ENCODE peak calls at places on chromosomes 4 and X, in four cellular contexts. G is effector memory CD4-positive, alpha-beta T cell; Z is psoas muscle; D is pancreas. Y is an unnamed sample.

GRCh38 chrX:148672526-148672925 is 172.1 kb downstream of the AFF2 start:
- DNase-seq in G (no peak), Z (no peak), D (no peak), Y (no peak)

GRCh38 chrX:153769158-153769864 is 5.3 kb downstream of the PLXNB3 start:
- DNase-seq in G (no peak), Z (no peak), D (no peak), Y (no peak)

GRCh38 chrX:111568356-111568755 is 56.9 kb downstream of the SERTM2 start:
- DNase-seq in G (no peak), Z (no peak), D (no peak), Y (no peak)

GRCh38 chr4:156865391-156865790 is 106.2 kb downstream of the PDGFC start:
- DNase-seq in G (no peak), Z (no peak), D (no peak), Y (no peak)

GRCh38 chr4:147582386-147583077 is 34.7 kb upstream of the TMEM184C start:
- DNase-seq in G (no peak), Z (no peak), D (no peak), Y (no peak)

GRCh38 chr4:165542476-165542875 is 163.7 kb downstream of the CPE start:
- DNase-seq in G (no peak), Z (no peak), D (no peak), Y (no peak)

GRCh38 chr4:152943673-152944072 is 7.5 kb downstream of the FHDC1 start:
- DNase-seq in G (no peak), Z (no peak), D (no peak), Y (no peak)

GRCh38 chr4:149164282-149164681 is 651.4 kb downstream of the IQCM start:
- DNase-seq in G (no peak), Z (no peak), D (no peak), Y (no peak)

GRCh38 chr4:36351082-36351666 is 69.8 kb downstream of the DTHD1 start:
- DNase-seq in G (peak; percentile 59), Z (peak; percentile 39), D (peak; percentile 53), Y (peak; percentile 29)

GRCh38 chr4:5919571-5919970 is 26.7 kb upstream of the CRMP1 start:
- DNase-seq in G (no peak), Z (no peak), D (no peak), Y (no peak)

GRCh38 chr4:152427971-152428370 is 107.9 kb downstream of the FBXW7 start:
- DNase-seq in G (no peak), Z (no peak), D (no peak), Y (no peak)

GRCh38 chr4:89171176-89171575 is 59.8 kb downstream of the TIGD2 start:
- DNase-seq in G (no peak), Z (no peak), D (no peak), Y (no peak)

GRCh38 chr4:189436207-189436606 is 504.5 kb upstream of the FRG1 start:
- DNase-seq in G (no peak), Z (no peak), D (no peak), Y (no peak)

GRCh38 chrX:79138658-79139241 is 5.7 kb upstream of the GPR174 start:
- DNase-seq in G (no peak), Z (no peak), D (no peak), Y (no peak)

GRCh38 chr4:21802406-21802805 is 146.2 kb downstream of the KCNIP4 start:
- DNase-seq in G (no peak), Z (no peak), D (no peak), Y (no peak)

GRCh38 chr4:1767770-1768366 is 25.2 kb upstream of the FGFR3 start:
- DNase-seq in G (no peak), Z (no peak), D (peak; percentile 75), Y (no peak)

GRCh38 chr4:26509681-26510333 is 19.5 kb upstream of the CCKAR start:
- DNase-seq in G (no peak), Z (no peak), D (no peak), Y (no peak)

GRCh38 chr4:113760094-113760851 is 1.3 kb downstream of the CAMK2D start:
- DNase-seq in G (peak; percentile 11), Z (peak; percentile 31), D (peak; percentile 37), Y (peak; percentile 33)

GRCh38 chrX:113959912-113960626 is 623.8 kb upstream of the HTR2C start:
- DNase-seq in G (no peak), Z (no peak), D (no peak), Y (no peak)

GRCh38 chrX:135382260-135382659 is 39.5 kb upstream of the SMIM10L2A start:
- DNase-seq in G (no peak), Z (no peak), D (no peak), Y (no peak)

GRCh38 chr4:27007507-27007906 is 146.9 kb downstream of the STIM2 start:
- DNase-seq in G (no peak), Z (no peak), D (no peak), Y (no peak)

GRCh38 chr4:132101526-132101925 is 1047.6 kb upstream of the PCDH10 start:
- DNase-seq in G (no peak), Z (no peak), D (no peak), Y (no peak)

GRCh38 chr4:78671812-78672440 is 104.2 kb upstream of the BMP2K start:
- DNase-seq in G (no peak), Z (no peak), D (no peak), Y (no peak)

GRCh38 chr4:46393606-46394005 is 3.7 kb upstream of the GABRA2 start:
- DNase-seq in G (no peak), Z (no peak), D (no peak), Y (no peak)

GRCh38 chr4:164894725-164895124 is 17.7 kb downstream of the APELA start:
- DNase-seq in G (no peak), Z (no peak), D (no peak), Y (no peak)

GRCh38 chr4:118077767-118078105 is 43.5 kb downstream of the NDST3 start:
- DNase-seq in G (no peak), Z (no peak), D (no peak), Y (no peak)

GRCh38 chrX:3697701-3698279 is 15.7 kb downstream of the PRKX start:
- DNase-seq in G (no peak), Z (peak; percentile 30), D (peak; percentile 36), Y (peak; percentile 24)

GRCh38 chr4:101348367-101348827 is 1.1 kb upstream of the PPP3CA start:
- DNase-seq in G (no peak), Z (no peak), D (no peak), Y (peak; percentile 23)

GRCh38 chrX:24594531-24594930 is 52.6 kb downstream of the PCYT1B start:
- DNase-seq in G (no peak), Z (no peak), D (no peak), Y (no peak)

GRCh38 chr4:71006203-71006907 is 12.9 kb downstream of the DCK start:
- DNase-seq in G (no peak), Z (no peak), D (no peak), Y (no peak)

GRCh38 chr4:71009796-71010588 is 16.5 kb downstream of the DCK start:
- DNase-seq in G (no peak), Z (no peak), D (no peak), Y (no peak)

GRCh38 chr4:71009091-71009490 is 15.6 kb downstream of the DCK start:
- DNase-seq in G (no peak), Z (no peak), D (no peak), Y (no peak)

DNA sequence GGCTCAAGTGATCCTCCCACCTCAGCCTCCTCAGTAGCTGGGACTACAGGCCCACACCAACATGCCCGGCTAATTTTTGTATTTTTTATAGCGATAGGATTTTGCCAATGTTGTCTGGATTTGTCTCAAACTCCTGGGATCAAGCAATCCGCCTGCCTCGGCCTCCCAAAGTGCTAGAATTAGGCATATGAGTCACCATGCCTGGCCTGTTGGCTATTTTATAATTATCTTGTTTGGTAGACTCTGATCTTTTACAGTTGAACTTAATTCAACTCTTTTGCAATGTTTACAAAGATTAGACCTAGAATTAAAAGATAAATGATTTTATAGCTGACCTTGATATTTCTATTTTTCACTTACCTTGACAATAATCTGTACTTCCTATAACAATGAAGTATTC is 18.0 kb downstream of the DCK start:
- DNase-seq in G (no peak), Z (no peak), D (no peak), Y (no peak)
- H3K4me1 ChIP-seq in G (peaks cover 8% of the 10 kb centered on the region), Z (no peaks in the 10 kb centered on the region), D (no peaks in the 10 kb centered on the region), Y (peaks cover 12% of the 10 kb centered on the region)

GRCh38 chrX:69137911-69138310 is 27.3 kb downstream of the PJA1 start:
- DNase-seq in G (no peak), Z (no peak), D (no peak), Y (no peak)

GRCh38 chrX:69139516-69139915 is 25.7 kb downstream of the PJA1 start:
- DNase-seq in G (no peak), Z (no peak), D (no peak), Y (no peak)

GRCh38 chrX:69138512-69138911 is 26.7 kb downstream of the PJA1 start:
- DNase-seq in G (no peak), Z (no peak), D (no peak), Y (no peak)

GRCh38 chrX:69137371-69137881 is 27.8 kb downstream of the PJA1 start:
- DNase-seq in G (no peak), Z (no peak), D (no peak), Y (no peak)

DNA sequence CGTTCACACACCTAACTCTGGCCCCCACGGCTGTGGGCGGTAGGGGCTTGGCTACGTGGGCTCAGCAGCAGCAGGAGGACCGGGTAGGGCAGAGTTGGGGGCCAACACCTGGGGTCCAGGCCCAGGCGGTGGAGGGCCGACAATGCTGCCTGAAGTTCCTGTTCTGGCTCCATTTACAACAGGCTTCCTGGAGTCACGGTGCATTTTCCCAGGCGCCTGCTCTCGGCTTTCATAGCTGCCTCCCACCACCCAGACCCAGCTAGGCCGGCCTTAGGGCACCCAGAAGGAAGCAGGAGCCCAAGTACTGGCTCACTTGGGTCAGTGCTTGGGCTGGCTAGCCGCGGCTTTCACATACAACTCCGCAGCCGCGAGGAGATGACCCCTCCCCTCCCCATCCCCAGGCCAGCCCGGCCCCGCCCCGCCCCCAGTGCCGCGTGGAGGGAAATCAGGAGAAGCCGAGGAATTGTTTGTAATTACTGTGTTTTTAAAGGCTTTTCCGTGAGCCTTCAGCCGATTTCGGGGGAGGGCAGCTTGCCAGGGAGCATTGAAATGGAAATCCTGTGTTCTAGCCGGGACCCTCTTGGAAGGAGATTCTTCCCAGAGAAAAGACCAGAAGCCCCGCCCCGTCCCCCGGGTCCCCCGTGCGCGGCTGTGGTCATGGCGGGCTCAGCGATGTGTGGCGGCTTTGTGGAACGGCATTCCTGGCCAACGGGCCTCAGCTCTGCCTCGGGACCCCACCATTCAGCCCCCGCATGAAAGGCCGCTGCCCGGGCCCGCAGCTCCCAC is 28.5 kb downstream of the PJA1 start:
- DNase-seq in G (no peak), Z (peak; percentile 44), D (no peak), Y (peak; percentile 47)
- H3K4me3 ChIP-seq in G (no peak overlapping the region), Z (peak overlapping the region; percentile 47), D (no peak overlapping the region), Y (peak overlapping the region; percentile 55)

DNA sequence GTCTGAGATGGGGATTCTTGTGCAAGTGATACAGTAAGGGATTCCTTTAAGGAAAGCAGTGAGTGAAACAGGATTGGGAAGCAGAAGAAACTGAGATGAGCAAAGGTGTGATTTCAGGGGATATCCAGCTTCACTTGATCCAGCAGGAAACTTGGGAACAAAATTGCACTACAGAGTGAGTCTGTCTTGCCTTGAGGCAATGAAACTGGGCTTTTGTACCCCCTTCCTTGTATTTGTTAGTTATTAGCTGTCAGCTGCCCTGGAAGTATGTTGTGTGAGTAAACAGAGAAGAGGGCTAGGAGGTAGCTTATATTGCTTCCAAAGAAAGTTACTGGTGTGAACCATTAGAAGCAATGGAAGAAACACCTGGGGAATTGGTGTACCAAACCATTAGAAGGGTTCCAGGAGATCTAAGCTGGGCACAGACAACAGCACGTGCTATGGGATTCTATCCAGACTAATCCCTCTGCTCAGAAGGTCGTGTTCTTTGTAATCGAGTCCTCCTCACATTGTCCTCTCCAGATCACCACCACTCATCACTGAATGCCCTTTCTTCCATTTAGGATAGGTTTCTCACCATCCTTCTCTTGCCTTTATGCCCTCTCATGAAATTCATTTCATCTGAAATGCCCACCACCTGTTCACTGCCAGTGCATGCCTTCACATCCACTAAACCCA is 76.0 kb downstream of the PDLIM5 start:
- DNase-seq in G (no peak), Z (no peak), D (no peak), Y (no peak)
- H3K4me1 ChIP-seq in G (no peaks in the 10 kb centered on the region), Z (peaks cover 84% of the 10 kb centered on the region), D (peaks cover 43% of the 10 kb centered on the region), Y (peaks cover 99% of the 10 kb centered on the region)

GRCh38 chr4:145939241-145939640 is 618 bp upstream of the ZNF827 start:
- DNase-seq in G (no peak), Z (no peak), D (no peak), Y (no peak)
- H3K4me3 ChIP-seq in G (peak overlapping the region; percentile 90), Z (peak overlapping the region; percentile 80), D (no peak overlapping the region), Y (peak overlapping the region; percentile 89)